ENCODE peak calls at places on chromosomes 12 and 14, in four cellular contexts. E, W, Y and Z are unnamed samples.

GRCh38 chr14:32407170-32407569 is 78.1 kb downstream of the AKAP6 start:
- DNase-seq in E (no peak), W (no peak), Y (no peak), Z (no peak)

GRCh38 chr12:57342207-57342691 is 88.6 kb downstream of the R3HDM2 start:
- DNase-seq in Y (no peak), W (no peak), E (no peak), Z (peak; percentile 61)

GRCh38 chr12:93982847-93983315 is 165.5 kb upstream of the PLXNC1 start:
- DNase-seq in E (no peak), Y (no peak), W (no peak), Z (no peak)

GRCh38 chr12:8011331-8011730 is 21.2 kb upstream of the FOXJ2 start:
- DNase-seq in W (no peak), Y (no peak), E (no peak), Z (no peak)

GRCh38 chr14:56284641-56285040 is 166.4 kb downstream of the PELI2 start:
- DNase-seq in W (no peak), Y (no peak), E (no peak), Z (no peak)

GRCh38 chr12:57372233-57372632 is 58.6 kb downstream of the R3HDM2 start:
- DNase-seq in W (no peak), Y (no peak), E (no peak), Z (peak; percentile 26)

GRCh38 chr14:103391048-103391447 is 5.8 kb downstream of the MARK3 start:
- DNase-seq in W (no peak), Y (no peak), E (peak; percentile 49), Z (peak; percentile 25)

GRCh38 chr14:23518716-23519115 is 32.8 kb downstream of the ZFHX2 start:
- DNase-seq in E (no peak), W (no peak), Y (no peak), Z (no peak)

GRCh38 chr12:30753761-30754382 is 879 bp downstream of the CAPRIN2 start:
- DNase-seq in Y (no peak), W (no peak), E (no peak), Z (no peak)

GRCh38 chr12:120119395-120119973 is 2.9 kb upstream of the RAB35 start:
- DNase-seq in Y (no peak), W (no peak), E (no peak), Z (no peak)

GRCh38 chr14:94679941-94680340 is 67.8 kb downstream of the SERPINA3 start:
- DNase-seq in W (no peak), Y (no peak), E (no peak), Z (peak; percentile 38)

GRCh38 chr14:92573761-92574498 is 60.3 kb downstream of the RIN3 start:
- DNase-seq in Y (no peak), E (no peak), W (no peak), Z (no peak)

GRCh38 chr12:78683626-78684025 is 180.9 kb upstream of the SYT1 start:
- DNase-seq in E (no peak), W (no peak), Y (no peak), Z (no peak)

GRCh38 chr14:95516554-95517209 is at the start of gene SYNE3:
- DNase-seq in Y (no peak), W (peak; percentile 36), E (no peak), Z (peak; percentile 63)

GRCh38 chr14:61437383-61437782 is 116.0 kb downstream of the PRKCH start:
- DNase-seq in E (no peak), W (no peak), Y (no peak), Z (no peak)

GRCh38 chr12:108214486-108214885 is 85.4 kb downstream of the WSCD2 start:
- DNase-seq in Y (no peak), W (no peak), E (no peak), Z (no peak)